ENCODE peak calls at places on chromosomes 7 and 10, in seven cellular contexts. W, H, R, L, S, D and T are unnamed samples. For H3K4me1, the result is how much of the 10 kb centered on the place peaks cover.

GRCh38 chr7:121480566-121481335 is 84.6 kb upstream of the FAM3C start:
- DNase-seq in R (peak), L (no peak), D (no peak), S (no peak), W (no peak), H (no peak), T (no peak)

GRCh38 chr7:72298912-72299311 is 113.2 kb downstream of the CALN1 start:
- DNase-seq in D (no peak), H (no peak), W (no peak), S (no peak), R (no peak), L (no peak), T (no peak)

GRCh38 chr7:91310829-91311460 is 46.7 kb downstream of the FZD1 start:
- DNase-seq in W (no peak), D (no peak), S (peak), L (no peak), H (no peak), R (no peak), T (no peak)

GRCh38 chr7:44307301-44307900 is 18.0 kb downstream of the CAMK2B start:
- DNase-seq in L (peak), S (no peak), H (peak), D (no peak), W (no peak), R (peak), T (no peak)

GRCh38 chr7:29622335-29623265 is 59.0 kb downstream of the PRR15 start:
- DNase-seq in L (peak), W (no peak), R (no peak), S (no peak), D (no peak), H (no peak), T (no peak)

GRCh38 chr7:46189255-46189790 is 268.3 kb upstream of the IGFBP3 start:
- DNase-seq in H (no peak), R (no peak), L (no peak), D (no peak), S (no peak), W (no peak), T (no peak)

GRCh38 chr10:78906734-78907385 is 161.9 kb upstream of the ZMIZ1 start:
- DNase-seq in L (no peak), W (peak), H (no peak), R (no peak), S (no peak), D (no peak), T (no peak)

GRCh38 chr10:78408011-78408410 is 374.3 kb downstream of the RPS24 start:
- DNase-seq in D (no peak), L (no peak), R (no peak), S (no peak), H (no peak), W (no peak), T (no peak)

GRCh38 chr10:3433131-3433530 is 260.5 kb upstream of the PITRM1 start:
- DNase-seq in S (no peak), H (no peak), D (no peak), R (no peak), W (no peak), L (no peak), T (no peak)

GRCh38 chr7:18624436-18624835 is 128.9 kb downstream of the HDAC9 start:
- DNase-seq in D (no peak), R (no peak), S (no peak), L (no peak), H (no peak), W (no peak), T (no peak)

GRCh38 chr7:108360058-108360800 is 96.0 kb downstream of the NRCAM start:
- DNase-seq in W (no peak), H (no peak), S (no peak), R (no peak), D (no peak), L (no peak), T (no peak)

GRCh38 chr7:66523409-66523808 is 105.3 kb upstream of the KCTD7 start:
- DNase-seq in D (no peak), R (no peak), S (no peak), L (no peak), H (no peak), W (no peak), T (no peak)

GRCh38 chr10:131448171-131448570 is 136.7 kb upstream of the TCERG1L start:
- DNase-seq in R (no peak), L (no peak), S (no peak), H (no peak), W (no peak), D (no peak), T (no peak)

GRCh38 chr10:29555746-29556481 is 78.9 kb downstream of the SVIL start:
- DNase-seq in W (no peak), D (no peak), R (peak), S (no peak), L (peak), H (no peak), T (no peak)

GRCh38 chr10:113035724-113036312 is 85.8 kb downstream of the TCF7L2 start:
- DNase-seq in H (no peak), R (no peak), S (no peak), L (no peak), W (no peak), D (no peak), T (no peak)

GRCh38 chr10:113036636-113037035 is 86.6 kb downstream of the TCF7L2 start:
- DNase-seq in W (no peak), S (no peak), H (no peak), L (no peak), D (no peak), R (no peak), T (no peak)

GRCh38 chr10:113037222-113037621 is 87.2 kb downstream of the TCF7L2 start:
- DNase-seq in L (no peak), H (peak), R (no peak), W (no peak), S (no peak), D (no peak), T (no peak)

GRCh38 chr10:113038985-113039384 is 88.9 kb downstream of the TCF7L2 start:
- DNase-seq in D (no peak), R (no peak), S (no peak), L (no peak), W (no peak), H (no peak), T (no peak)

GRCh38 chr10:113038183-113038582 is 88.1 kb downstream of the TCF7L2 start:
- DNase-seq in H (no peak), S (no peak), R (no peak), W (no peak), L (no peak), D (no peak), T (no peak)
- H3K4me1 ChIP-seq in H (under half), S (under half), R (under half), W (under half), L (under half), D (under half), T (under half)

DNA sequence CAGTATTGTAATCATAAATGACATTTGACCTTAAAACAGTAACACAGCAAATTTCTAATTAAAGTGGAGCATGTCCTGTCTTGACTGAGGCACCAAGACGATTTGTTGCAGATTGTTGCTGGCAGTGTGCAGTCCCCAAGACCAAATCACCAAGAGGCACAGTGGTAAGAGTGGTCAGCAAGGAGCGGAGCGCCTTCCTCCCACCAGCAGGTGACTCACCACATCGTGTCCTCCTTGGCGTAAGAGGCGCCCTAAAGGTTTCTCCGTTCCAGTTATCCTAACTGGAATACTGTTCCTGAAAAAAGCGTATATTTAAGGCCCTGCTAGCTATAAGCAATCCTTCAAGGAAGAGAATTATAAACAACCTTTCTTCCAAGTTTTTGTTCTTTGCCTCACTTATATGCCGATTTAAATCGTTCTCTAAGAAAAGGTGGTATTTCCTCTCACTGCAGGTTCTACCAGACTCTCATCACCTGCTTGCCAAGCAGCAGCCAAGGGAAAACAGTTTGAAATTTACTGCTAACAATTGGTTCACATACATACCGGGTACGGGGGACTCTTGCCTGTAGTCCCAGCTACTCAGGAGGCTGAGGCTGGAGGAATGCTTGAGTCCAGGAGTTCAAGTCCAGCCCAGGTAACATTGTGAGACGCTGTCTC is 10.7 kb upstream of the REPIN1 start:
- DNase-seq in S (no peak), L (no peak), W (no peak), H (no peak), R (no peak), D (no peak), T (no peak)
- H3K4me1 ChIP-seq in S (under half), L (under half), W (under half), H (under half), R (under half), D (under half), T (under half)

GRCh38 chr7:1460757-1461639 is 1.7 kb upstream of the MICALL2 start:
- DNase-seq in L (peak), W (peak), S (peak), R (peak), H (no peak), D (peak), T (peak)
- H3K4me1 ChIP-seq in L (under half), W (under half), S (half or more), R (under half), H (under half), D (under half), T (half or more)

DNA sequence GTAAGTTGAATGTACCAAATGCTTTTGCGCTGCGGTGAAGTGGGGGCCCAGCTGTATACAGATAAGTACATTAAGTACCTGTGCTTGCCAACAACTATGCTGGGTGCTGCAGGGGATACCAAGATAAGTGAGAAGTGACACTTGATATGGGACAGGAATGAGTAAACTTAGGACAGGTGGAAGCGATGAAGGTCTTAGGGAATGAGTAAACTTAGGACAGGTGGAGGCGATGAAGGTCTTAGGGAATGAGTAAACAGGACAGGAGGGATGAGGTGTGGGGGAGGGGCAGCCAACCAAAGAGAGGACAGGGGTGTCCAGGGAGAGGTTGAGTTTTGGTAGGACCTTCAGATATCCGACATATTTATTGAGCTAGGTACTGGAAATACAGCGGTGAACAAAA is 1.4 kb downstream of the MDH2 start:
- DNase-seq in D (no peak), H (no peak), L (no peak), S (no peak), W (no peak), R (no peak), T (no peak)
- H3K4me1 ChIP-seq in D (under half), H (under half), L (under half), S (half or more), W (half or more), R (under half), T (under half)